ENCODE peak calls at places on chromosomes 6 and 20, in four cellular contexts. N, A, T and M are unnamed samples.

GRCh38 chr6:117483645-117484016 is 1.2 kb downstream of the DCBLD1 start:
- DNase-seq in A (peak; percentile 41), T (peak; percentile 48), N (no peak), M (peak; percentile 62)

GRCh38 chr20:52372169-52372568 is 180.6 kb upstream of the ZFP64 start:
- DNase-seq in N (no peak), A (no peak), T (no peak), M (no peak)

GRCh38 chr6:164990901-164991300 is 318.5 kb downstream of the C6orf118 start:
- DNase-seq in N (no peak), T (no peak), A (no peak), M (no peak)

GRCh38 chr6:53335224-53335994 is 13.3 kb downstream of the ELOVL5 start:
- DNase-seq in A (no peak), N (no peak), T (no peak), M (no peak)

GRCh38 chr20:53865905-53866786 is 204.2 kb downstream of the BCAS1 start:
- DNase-seq in T (peak; percentile 77), N (no peak), A (peak; percentile 69), M (peak; percentile 72)

GRCh38 chr6:97913721-97914120 is 630.7 kb upstream of the MMS22L start:
- DNase-seq in T (no peak), A (no peak), N (no peak), M (no peak)

GRCh38 chr6:119105262-119105661 is 26.8 kb upstream of the FAM184A start:
- DNase-seq in N (no peak), A (no peak), T (no peak), M (no peak)

GRCh38 chr6:35687658-35688604 is 784 bp downstream of the FKBP5 start:
- DNase-seq in N (peak; percentile 94), T (peak; percentile 57), A (peak; percentile 40), M (peak; percentile 63)

GRCh38 chr6:28393912-28394662 is 5.5 kb downstream of the ZSCAN12 start:
- DNase-seq in T (peak; percentile 2), A (peak; percentile 17), N (no peak), M (peak; percentile 45)

GRCh38 chr20:20216941-20217340 is 151.0 kb upstream of the INSM1 start:
- DNase-seq in N (no peak), T (no peak), A (no peak), M (no peak)

GRCh38 chr6:57267586-57268293 is 45.6 kb upstream of the RAB23 start:
- DNase-seq in T (peak; percentile 99), N (no peak), A (peak; percentile 99), M (peak; percentile 99)

GRCh38 chr6:100514603-100515002 is 49.9 kb upstream of the SIM1 start:
- DNase-seq in N (no peak), T (no peak), A (no peak), M (no peak)

GRCh38 chr6:130307752-130308361 is 58.0 kb upstream of the TMEM200A start:
- DNase-seq in A (peak; percentile 82), N (no peak), T (peak; percentile 91), M (peak; percentile 76)

GRCh38 chr6:68229566-68229965 is 405.5 kb upstream of the ADGRB3 start:
- DNase-seq in N (no peak), A (no peak), T (no peak), M (peak; percentile 25)

GRCh38 chr6:153511896-153512496 is 380.9 kb upstream of the RGS17 start:
- DNase-seq in A (peak; percentile 48), N (no peak), T (peak; percentile 3), M (peak; percentile 59)

GRCh38 chr6:6643398-6643797 is 54.9 kb downstream of the LY86 start:
- DNase-seq in T (no peak), A (no peak), N (no peak), M (no peak)

GRCh38 chr20:30812739-30813411 is 444.6 kb upstream of the DEFB115 start:
- DNase-seq in N (no peak), A (no peak), T (no peak), M (no peak)

GRCh38 chr6:131682427-131682826 is 18.8 kb downstream of the OR2A4 start:
- DNase-seq in N (no peak), T (peak; percentile 17), A (peak; percentile 41), M (peak; percentile 48)

GRCh38 chr6:32070814-32071466 is 32.7 kb downstream of the CYP21A2 start:
- DNase-seq in N (peak; percentile 41), A (no peak), T (no peak), M (peak; percentile 18)

GRCh38 chr20:1824834-1825233 is 70.4 kb upstream of the SIRPA start:
- DNase-seq in T (no peak), A (no peak), N (no peak), M (no peak)

GRCh38 chr6:158020811-158021210 is 39.1 kb downstream of the SYNJ2 start:
- DNase-seq in N (no peak), A (no peak), T (no peak), M (no peak)

GRCh38 chr20:19588731-19589130 is 169.3 kb upstream of the RIN2 start:
- DNase-seq in A (no peak), T (no peak), N (no peak), M (no peak)

GRCh38 chr6:116571683-116572000 is 338 bp downstream of the RWDD1 start:
- DNase-seq in T (no peak), N (no peak), A (no peak), M (no peak)

GRCh38 chr6:13666194-13667105 is 45.2 kb downstream of the RANBP9 start:
- DNase-seq in T (no peak), A (peak; percentile 34), N (no peak), M (no peak)

GRCh38 chr6:28353981-28354676 is 4.4 kb downstream of the ZKSCAN3 start:
- DNase-seq in T (peak; percentile 33), A (peak; percentile 84), N (peak; percentile 74), M (peak; percentile 23)

GRCh38 chr20:2217857-2218529 is 77.8 kb upstream of the TGM3 start:
- DNase-seq in N (no peak), T (no peak), A (no peak), M (no peak)

GRCh38 chr20:24773751-24774201 is 175.3 kb upstream of the CST7 start:
- DNase-seq in T (peak; percentile 72), N (no peak), A (peak; percentile 90), M (peak; percentile 90)

GRCh38 chr20:9903048-9903651 is 64.3 kb upstream of the PAK5 start:
- DNase-seq in N (no peak), A (peak; percentile 11), T (no peak), M (peak; percentile 18)

GRCh38 chr6:487956-488355 is 96.4 kb downstream of the IRF4 start:
- DNase-seq in N (peak; percentile 60), T (no peak), A (no peak), M (no peak)
- H3K4me3 ChIP-seq in N (no peak overlapping the region), T (no peak overlapping the region), A (no peak overlapping the region), M (no peak overlapping the region)

DNA sequence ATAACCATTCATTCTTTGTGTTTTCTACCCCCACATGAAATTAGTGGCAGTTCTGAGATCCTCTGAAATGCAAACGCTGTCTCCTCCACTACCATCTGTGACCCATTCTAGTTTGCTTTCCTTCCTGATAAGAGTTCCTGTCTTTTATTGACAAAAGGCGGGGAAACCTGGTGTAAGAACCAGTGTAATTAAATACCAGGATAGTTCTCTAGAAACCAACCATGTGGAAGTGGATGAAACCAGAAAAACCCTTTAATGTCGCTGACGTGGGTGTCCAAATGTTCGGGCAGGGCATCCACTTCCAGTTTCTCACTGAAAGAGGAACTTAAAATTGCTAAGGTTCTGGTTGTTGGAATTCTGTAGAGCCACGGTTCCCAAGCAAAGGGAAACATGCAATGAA is 79.1 kb downstream of the TNFRSF21 start:
- DNase-seq in T (no peak), N (no peak), A (no peak), M (no peak)
- TF ChIP-seq CTCF in T (no peak), N (no peak), A (no peak), M (no peak)

GRCh38 chr6:137494281-137494966 is at the start of gene OLIG3:
- DNase-seq in T (no peak), A (no peak), N (no peak), M (no peak)
- H3K4me3 ChIP-seq in T (no peak within 1 kb of the TSS), A (no peak within 1 kb of the TSS), N (no peak within 1 kb of the TSS), M (no peak within 1 kb of the TSS)

GRCh38 chr6:3869284-3869631 is 20.1 kb downstream of the FAM50B start:
- DNase-seq in N (no peak), T (no peak), A (no peak), M (no peak)

GRCh38 chr6:3870528-3870925 is 21.4 kb downstream of the FAM50B start:
- DNase-seq in A (no peak), T (no peak), N (no peak), M (no peak)

GRCh38 chr6:3867616-3868502 is 18.7 kb downstream of the FAM50B start:
- DNase-seq in A (peak; percentile 87), N (no peak), T (peak; percentile 64), M (no peak)

GRCh38 chr6:3869632-3870527 is 20.7 kb downstream of the FAM50B start:
- DNase-seq in A (no peak), N (no peak), T (no peak), M (no peak)

DNA sequence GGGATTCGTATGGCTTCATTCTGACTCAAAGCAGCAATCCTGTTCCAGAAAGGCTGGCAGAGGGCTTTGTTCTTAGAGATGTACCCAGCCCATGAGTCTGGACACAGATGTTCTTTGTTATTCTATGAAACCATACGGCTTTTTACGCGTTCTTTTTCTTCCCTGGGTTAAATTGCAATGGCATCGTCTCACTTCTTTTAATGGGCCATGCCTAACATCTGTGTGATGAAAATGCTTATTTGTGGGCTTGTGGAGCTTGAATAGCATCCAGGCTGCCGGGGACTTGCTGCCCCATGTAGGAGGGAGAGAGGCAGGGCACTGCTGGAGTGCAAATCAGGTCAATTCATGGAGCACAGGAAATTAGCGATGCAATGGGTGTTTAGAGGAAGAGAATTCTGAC is 19.4 kb downstream of the FAM50B start:
- DNase-seq in T (peak; percentile 28), N (no peak), A (peak; percentile 75), M (no peak)
- TF ChIP-seq CTCF in T (no peak), N (no peak), A (no peak), M (peak; percentile 7)

DNA sequence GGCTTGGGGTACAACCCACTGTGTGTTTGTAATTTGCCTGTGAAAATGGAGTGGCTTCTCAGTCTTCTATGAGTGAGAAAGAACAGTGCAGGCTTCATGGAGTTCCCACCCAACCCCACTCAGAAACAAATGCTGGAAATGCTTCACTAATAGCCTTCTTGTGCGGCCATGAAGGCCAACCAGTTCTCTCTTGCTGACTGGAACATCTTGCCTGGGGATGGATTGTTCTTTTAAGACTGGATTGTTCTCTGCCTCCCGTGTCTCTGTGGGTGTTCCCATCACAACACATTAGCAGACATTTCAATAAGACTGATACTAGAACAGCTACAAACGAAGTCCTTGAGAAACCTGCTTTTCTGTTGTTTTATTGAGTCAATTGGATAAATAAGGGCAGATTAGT is 110.6 kb downstream of the PPP1R14C start:
- DNase-seq in T (no peak), N (no peak), A (no peak), M (no peak)
- H3K4me3 ChIP-seq in T (no peak overlapping the region), N (no peak overlapping the region), A (no peak overlapping the region), M (no peak overlapping the region)

DNA sequence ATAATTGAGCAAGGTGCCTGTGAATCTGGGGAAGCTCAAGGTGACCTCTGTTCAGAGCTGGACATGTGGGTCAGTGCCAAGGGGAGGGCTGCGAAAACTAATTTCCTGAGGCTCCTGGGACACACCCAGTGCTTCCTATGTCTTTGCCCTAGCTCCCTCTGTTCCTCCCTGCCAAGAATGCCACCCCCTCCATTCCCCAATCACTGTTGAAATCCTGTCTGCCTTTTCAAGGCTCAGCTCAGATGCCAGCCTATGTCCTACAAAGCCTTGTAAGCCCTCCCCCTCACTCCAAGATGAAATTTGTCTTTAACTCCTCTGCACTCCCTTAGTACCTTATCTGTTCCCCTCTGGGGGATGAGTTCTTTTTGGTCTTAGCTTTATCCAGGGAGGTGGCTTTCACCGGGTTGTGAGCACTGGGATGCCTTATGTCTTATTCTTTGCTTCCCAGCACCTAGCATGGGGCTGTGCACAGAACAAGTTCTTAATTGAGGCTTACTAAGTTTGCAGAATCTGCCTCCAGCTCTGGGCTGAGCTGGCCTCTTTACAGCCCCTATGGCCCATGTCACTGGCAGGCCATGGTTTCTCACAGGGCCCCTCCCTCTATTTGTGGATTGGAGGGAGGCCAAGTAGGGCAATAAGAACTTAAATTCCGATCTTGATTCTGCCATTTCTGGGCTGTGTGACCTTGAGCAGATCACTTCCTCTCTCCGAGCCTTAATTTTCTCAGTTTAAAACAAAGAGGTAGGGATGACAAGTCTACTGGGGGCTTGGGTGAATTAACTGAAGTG is 51.5 kb upstream of the EPB41L1 start:
- DNase-seq in N (no peak), T (no peak), A (no peak), M (no peak)
- TF ChIP-seq CTCF in N (no peak), T (no peak), A (no peak), M (no peak)